ENCODE peak calls at places on chromosomes 13 and 19, in five cellular contexts. M is hippocampal formation, B is NCI-H1436 treated with DMSO at 0.1 percent for 48 hours, G is GM23248, N is GM12865. J is an unnamed sample.
A peak's percentile ranks its signal among the peaks of the same experiment; 100 is the strongest.

GRCh38 chr19:19540707-19541515 is 2.8 kb downstream of the CILP2 start:
- DNase-seq in M (no peak), B (peak; percentile 35), G (peak; percentile 65), N (peak; percentile 75), J (peak; percentile 71)

GRCh38 chr13:100361504-100361903 is 227.1 kb downstream of the GGACT start:
- DNase-seq in M (no peak), B (no peak), G (peak; percentile 78), N (no peak), J (peak; percentile 26)

GRCh38 chr19:46990998-46991676 is 28.5 kb upstream of the NPAS1 start:
- DNase-seq in M (peak; percentile 92), B (no peak), G (peak; percentile 93), N (peak; percentile 70), J (peak; percentile 84)

GRCh38 chr19:9584073-9584833 is at the start of gene ZNF121:
- DNase-seq in M (peak; percentile 61), B (peak; percentile 23), G (peak; percentile 92), N (peak; percentile 92), J (peak; percentile 96)

GRCh38 chr13:66803013-66803739 is 427.0 kb downstream of the PCDH9 start:
- DNase-seq in M (no peak), B (no peak), G (no peak), N (no peak), J (no peak)

GRCh38 chr19:41324921-41325639 is 15.1 kb downstream of the CCDC97 start:
- DNase-seq in M (no peak), B (no peak), G (peak; percentile 92), N (no peak), J (no peak)

GRCh38 chr13:65594255-65594654 is 1635.9 kb downstream of the PCDH9 start:
- DNase-seq in M (no peak), B (no peak), G (peak; percentile 9), N (no peak), J (no peak)

GRCh38 chr13:25939961-25940687 is 111.7 kb downstream of the SHISA2 start:
- DNase-seq in M (no peak), B (no peak), G (no peak), N (no peak), J (peak; percentile 78)

GRCh38 chr13:28743045-28743444 is 24.3 kb upstream of the SLC46A3 start:
- DNase-seq in M (no peak), B (no peak), G (no peak), N (no peak), J (no peak)

GRCh38 chr19:2149980-2150793 is 1.2 kb downstream of the AP3D1 start:
- DNase-seq in M (no peak), B (no peak), G (peak; percentile 63), N (no peak), J (peak; percentile 29)

GRCh38 chr19:49616945-49617344 is 23.0 kb downstream of the RRAS start:
- DNase-seq in M (no peak), B (no peak), G (no peak), N (no peak), J (no peak)

GRCh38 chr19:7830272-7830771 is 304 bp downstream of the EVI5L start:
- DNase-seq in M (no peak), B (no peak), G (no peak), N (peak; percentile 25), J (no peak)

GRCh38 chr13:93505104-93505952 is 278.7 kb downstream of the GPC6 start:
- DNase-seq in M (no peak), B (no peak), G (peak; percentile 57), N (no peak), J (no peak)

GRCh38 chr13:96082640-96083039 is 7.3 kb upstream of the HS6ST3 start:
- DNase-seq in M (no peak), B (no peak), G (peak; percentile 40), N (no peak), J (no peak)

GRCh38 chr13:40345654-40346372 is 320.6 kb downstream of the FOXO1 start:
- DNase-seq in M (no peak), B (no peak), G (no peak), N (no peak), J (no peak)

GRCh38 chr13:106497079-106497478 is 38.4 kb downstream of the EFNB2 start:
- DNase-seq in M (no peak), B (no peak), G (no peak), N (no peak), J (no peak)

GRCh38 chr19:29308977-29309520 is 96.1 kb upstream of the UQCRFS1 start:
- DNase-seq in M (no peak), B (peak; percentile 81), G (no peak), N (no peak), J (no peak)

GRCh38 chr19:35718345-35719041 is 690 bp downstream of the KMT2B start:
- DNase-seq in M (no peak), B (no peak), G (peak; percentile 62), N (peak; percentile 65), J (peak; percentile 42)

GRCh38 chr13:21637296-21637695 is 33.3 kb upstream of the MICU2 start:
- DNase-seq in M (no peak), B (no peak), G (peak; percentile 24), N (peak; percentile 50), J (peak; percentile 87)

GRCh38 chr13:73876323-73876722 is 257.9 kb downstream of the KLF12 start:
- DNase-seq in M (no peak), B (no peak), G (peak; percentile 51), N (no peak), J (no peak)

GRCh38 chr13:101590479-101590878 is 138.0 kb downstream of the ITGBL1 start:
- DNase-seq in M (no peak), B (no peak), G (no peak), N (no peak), J (no peak)

GRCh38 chr19:42606660-42607351 is 12.1 kb upstream of the CEACAM8 start:
- DNase-seq in M (peak; percentile 1), B (no peak), G (peak; percentile 60), N (peak; percentile 64), J (peak; percentile 47)

GRCh38 chr19:6412111-6412999 is 12.3 kb downstream of the KHSRP start:
- DNase-seq in M (no peak), B (no peak), G (peak; percentile 32), N (peak; percentile 58), J (peak; percentile 40)

GRCh38 chr19:16268676-16269319 is 55.8 kb upstream of the KLF2 start:
- DNase-seq in M (no peak), B (no peak), G (no peak), N (no peak), J (no peak)

GRCh38 chr13:101691326-101691725 is 238.9 kb downstream of the ITGBL1 start:
- DNase-seq in M (no peak), B (no peak), G (peak; percentile 59), N (no peak), J (no peak)

GRCh38 chr19:5937550-5937949 is 23.5 kb downstream of the CAPS start:
- DNase-seq in M (no peak), B (no peak), G (no peak), N (no peak), J (no peak)

GRCh38 chr13:101763191-101763590 is 310.7 kb downstream of the ITGBL1 start:
- DNase-seq in M (no peak), B (no peak), G (no peak), N (no peak), J (no peak)

GRCh38 chr19:52734340-52734892 is 428 bp downstream of the ZNF611 start:
- DNase-seq in M (peak; percentile 49), B (no peak), G (peak; percentile 57), N (no peak), J (no peak)

GRCh38 chr13:43316997-43317396 is 293.6 kb downstream of the DNAJC15 start:
- DNase-seq in M (peak; percentile 19), B (no peak), G (peak; percentile 78), N (peak; percentile 42), J (no peak)

GRCh38 chr19:16943942-16944625 is 55.3 kb downstream of the F2RL3 start:
- DNase-seq in M (no peak), B (no peak), G (no peak), N (no peak), J (no peak)

GRCh38 chr13:32475403-32475802 is 47.5 kb upstream of the N4BP2L1 start:
- DNase-seq in M (no peak), B (no peak), G (no peak), N (no peak), J (no peak)

GRCh38 chr13:27973291-27973690 is 4.2 kb upstream of the CDX2 start:
- DNase-seq in M (no peak), B (no peak), G (no peak), N (no peak), J (no peak)

GRCh38 chr19:38277969-38278680 is 13.8 kb downstream of the SPINT2 start:
- DNase-seq in M (no peak), B (no peak), G (peak; percentile 69), N (no peak), J (no peak)

GRCh38 chr13:111503376-111503775 is 182.9 kb downstream of the TEX29 start:
- DNase-seq in M (no peak), B (no peak), G (no peak), N (no peak), J (no peak)

GRCh38 chr19:49664171-49665070 is 1.2 kb downstream of the IRF3 start:
- DNase-seq in M (peak; percentile 73), B (no peak), G (peak; percentile 91), N (peak; percentile 84), J (peak; percentile 78)

GRCh38 chr19:4368128-4368820 is 24.9 kb downstream of the MPND start:
- DNase-seq in M (no peak), B (no peak), G (no peak), N (peak; percentile 67), J (no peak)

GRCh38 chr13:79349011-79349410 is 57.0 kb downstream of the RBM26 start:
- DNase-seq in M (no peak), B (no peak), G (peak; percentile 42), N (no peak), J (peak; percentile 20)